ENCODE peak calls at places on chromosome 11, in ten cellular contexts. One of them, this sample, is unnamed.

GRCh38 chr11:78646564-78647185 is 72.0 kb upstream of the NARS2 start:
- DNase-seq in neural progenitor cell: peak
- DNase-seq in AG10803: peak
- DNase-seq in fibroblast of the aortic adventitia: peak
- DNase-seq in AG09309: no peak
- DNase-seq in choroid plexus epithelial cell: peak
- DNase-seq in psoas muscle: no peak
- DNase-seq in breast epithelium: no peak
- DNase-seq in mammary epithelial cell: peak
- DNase-seq in upper lobe of right lung: no peak
- DNase-seq in this sample: no peak

GRCh38 chr11:28860898-28861297 is 752.7 kb downstream of the METTL15 start:
- DNase-seq in psoas muscle: no peak
- DNase-seq in AG09309: no peak
- DNase-seq in neural progenitor cell: no peak
- DNase-seq in breast epithelium: no peak
- DNase-seq in fibroblast of the aortic adventitia: peak
- DNase-seq in mammary epithelial cell: peak
- DNase-seq in choroid plexus epithelial cell: peak
- DNase-seq in upper lobe of right lung: no peak
- DNase-seq in AG10803: peak
- DNase-seq in this sample: no peak

GRCh38 chr11:8870461-8871282 is 40.3 kb upstream of the AKIP1 start:
- DNase-seq in mammary epithelial cell: peak
- DNase-seq in choroid plexus epithelial cell: peak
- DNase-seq in neural progenitor cell: peak
- DNase-seq in psoas muscle: peak
- DNase-seq in AG10803: peak
- DNase-seq in AG09309: no peak
- DNase-seq in breast epithelium: no peak
- DNase-seq in fibroblast of the aortic adventitia: peak
- DNase-seq in upper lobe of right lung: peak
- DNase-seq in this sample: no peak

GRCh38 chr11:12216542-12217422 is 106.4 kb downstream of the MICAL2 start:
- DNase-seq in neural progenitor cell: no peak
- DNase-seq in mammary epithelial cell: no peak
- DNase-seq in psoas muscle: no peak
- DNase-seq in breast epithelium: no peak
- DNase-seq in fibroblast of the aortic adventitia: peak
- DNase-seq in AG10803: no peak
- DNase-seq in upper lobe of right lung: no peak
- DNase-seq in choroid plexus epithelial cell: peak
- DNase-seq in AG09309: no peak
- DNase-seq in this sample: no peak

GRCh38 chr11:75298191-75298590 is 53.3 kb downstream of the ARRB1 start:
- DNase-seq in AG10803: no peak
- DNase-seq in choroid plexus epithelial cell: no peak
- DNase-seq in AG09309: no peak
- DNase-seq in breast epithelium: no peak
- DNase-seq in fibroblast of the aortic adventitia: no peak
- DNase-seq in mammary epithelial cell: no peak
- DNase-seq in psoas muscle: no peak
- DNase-seq in upper lobe of right lung: no peak
- DNase-seq in neural progenitor cell: no peak
- DNase-seq in this sample: no peak

GRCh38 chr11:59545179-59546020 is 34.1 kb downstream of the OR4D9 start:
- DNase-seq in psoas muscle: no peak
- DNase-seq in fibroblast of the aortic adventitia: peak
- DNase-seq in mammary epithelial cell: no peak
- DNase-seq in neural progenitor cell: no peak
- DNase-seq in choroid plexus epithelial cell: peak
- DNase-seq in AG10803: no peak
- DNase-seq in AG09309: no peak
- DNase-seq in upper lobe of right lung: no peak
- DNase-seq in breast epithelium: no peak
- DNase-seq in this sample: no peak

GRCh38 chr11:15197696-15198095 is 83.0 kb downstream of the INSC start:
- DNase-seq in choroid plexus epithelial cell: no peak
- DNase-seq in fibroblast of the aortic adventitia: peak
- DNase-seq in AG10803: peak
- DNase-seq in psoas muscle: no peak
- DNase-seq in neural progenitor cell: no peak
- DNase-seq in breast epithelium: no peak
- DNase-seq in upper lobe of right lung: no peak
- DNase-seq in AG09309: no peak
- DNase-seq in mammary epithelial cell: no peak
- DNase-seq in this sample: no peak

GRCh38 chr11:10272132-10272531 is 21.9 kb downstream of the SBF2 start:
- DNase-seq in upper lobe of right lung: no peak
- DNase-seq in AG09309: peak
- DNase-seq in AG10803: peak
- DNase-seq in mammary epithelial cell: peak
- DNase-seq in neural progenitor cell: no peak
- DNase-seq in choroid plexus epithelial cell: no peak
- DNase-seq in fibroblast of the aortic adventitia: no peak
- DNase-seq in psoas muscle: no peak
- DNase-seq in breast epithelium: no peak
- DNase-seq in this sample: no peak

GRCh38 chr11:130783322-130783721 is 133.0 kb downstream of the SNX19 start:
- DNase-seq in choroid plexus epithelial cell: peak
- DNase-seq in AG09309: no peak
- DNase-seq in neural progenitor cell: no peak
- DNase-seq in psoas muscle: no peak
- DNase-seq in breast epithelium: no peak
- DNase-seq in fibroblast of the aortic adventitia: no peak
- DNase-seq in AG10803: no peak
- DNase-seq in mammary epithelial cell: no peak
- DNase-seq in upper lobe of right lung: no peak
- DNase-seq in this sample: no peak

DNA sequence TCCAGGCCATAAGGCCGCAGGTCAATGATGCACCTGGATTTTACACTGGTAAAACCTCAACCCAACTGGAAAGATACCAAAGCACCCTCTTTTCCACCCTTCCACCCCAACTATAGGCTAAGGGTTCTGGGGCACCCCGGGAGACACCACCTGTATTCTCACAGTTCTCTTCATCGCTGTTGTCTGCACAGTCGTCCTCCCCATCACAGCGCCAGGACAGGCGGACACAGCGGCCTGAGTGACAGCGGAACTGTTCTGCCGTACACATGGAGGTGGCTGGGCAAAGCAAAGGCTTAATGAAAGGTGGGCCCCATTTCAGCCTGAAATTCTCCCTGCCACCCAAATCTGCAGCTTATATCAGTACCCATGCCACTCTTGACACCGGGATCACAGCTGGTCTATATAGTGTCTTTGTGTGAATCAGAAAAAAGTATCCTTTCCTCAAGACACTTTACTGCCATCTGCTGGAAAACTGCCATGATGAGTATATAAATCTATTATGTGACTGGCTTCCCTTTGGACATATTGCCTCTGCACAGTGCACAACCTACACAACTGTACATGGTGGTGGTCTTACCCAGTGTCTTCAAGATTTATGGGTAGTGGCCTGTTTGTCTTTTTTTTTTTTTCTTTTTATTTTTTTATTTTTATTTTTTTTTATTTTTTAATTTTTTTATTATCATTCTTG is 21.5 kb downstream of the LRP4 start:
- DNase-seq in upper lobe of right lung: no peak
- DNase-seq in breast epithelium: no peak
- DNase-seq in choroid plexus epithelial cell: peak
- DNase-seq in AG09309: no peak
- DNase-seq in mammary epithelial cell: peak
- DNase-seq in psoas muscle: no peak
- DNase-seq in neural progenitor cell: peak
- DNase-seq in fibroblast of the aortic adventitia: no peak
- DNase-seq in AG10803: peak
- DNase-seq in this sample: peak
- TF ChIP-seq CTCF in upper lobe of right lung: peak
- TF ChIP-seq CTCF in breast epithelium: no peak
- TF ChIP-seq CTCF in choroid plexus epithelial cell: peak
- TF ChIP-seq CTCF in AG09309: no peak
- TF ChIP-seq CTCF in mammary epithelial cell: peak
- TF ChIP-seq CTCF in psoas muscle: no peak
- TF ChIP-seq CTCF in neural progenitor cell: peak
- TF ChIP-seq CTCF in fibroblast of the aortic adventitia: no peak
- TF ChIP-seq CTCF in AG10803: peak
- TF ChIP-seq CTCF in this sample: peak

DNA sequence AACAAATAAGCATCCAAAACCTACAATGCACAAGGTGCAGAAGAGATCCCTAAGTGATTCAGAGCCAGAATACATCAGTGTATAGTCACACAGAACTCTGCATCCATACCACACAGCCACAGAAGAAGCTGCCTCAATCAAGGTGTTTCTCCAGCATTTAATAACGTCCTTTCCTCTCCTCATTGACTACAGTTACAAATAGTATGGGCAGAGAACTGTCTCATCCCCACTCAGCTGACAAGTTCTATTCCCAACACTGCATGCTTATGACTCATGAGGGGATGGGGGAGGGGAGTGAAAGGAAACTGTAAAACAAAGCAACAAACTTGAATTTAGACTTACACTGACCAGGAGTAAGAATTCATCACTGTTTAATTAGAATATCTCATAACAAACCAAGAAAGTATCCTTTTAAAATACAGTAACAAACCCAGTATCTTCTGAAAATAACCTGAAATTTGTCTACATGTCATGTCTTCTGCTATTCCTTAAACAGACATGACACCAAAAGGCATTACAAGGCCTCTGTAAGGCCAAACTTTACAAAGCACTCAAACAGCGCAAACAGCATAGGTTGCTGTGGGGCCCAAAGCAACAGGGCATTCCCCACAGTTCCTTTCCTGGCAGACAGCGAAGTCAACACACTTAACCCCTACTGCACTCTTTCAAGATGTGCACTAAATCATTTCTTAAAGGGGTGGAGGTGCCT is 29.3 kb downstream of the CELF1 start:
- DNase-seq in choroid plexus epithelial cell: peak
- DNase-seq in psoas muscle: no peak
- DNase-seq in upper lobe of right lung: no peak
- DNase-seq in fibroblast of the aortic adventitia: peak
- DNase-seq in AG09309: peak
- DNase-seq in breast epithelium: no peak
- DNase-seq in neural progenitor cell: no peak
- DNase-seq in AG10803: peak
- DNase-seq in mammary epithelial cell: peak
- DNase-seq in this sample: no peak
- H3K4me3 ChIP-seq in choroid plexus epithelial cell: peak
- H3K4me3 ChIP-seq in psoas muscle: peak
- H3K4me3 ChIP-seq in upper lobe of right lung: no peak
- H3K4me3 ChIP-seq in fibroblast of the aortic adventitia: peak
- H3K4me3 ChIP-seq in AG09309: no peak
- H3K4me3 ChIP-seq in breast epithelium: no peak
- H3K4me3 ChIP-seq in neural progenitor cell: no peak
- H3K4me3 ChIP-seq in AG10803: peak
- H3K4me3 ChIP-seq in mammary epithelial cell: no peak
- H3K4me3 ChIP-seq in this sample: no peak

DNA sequence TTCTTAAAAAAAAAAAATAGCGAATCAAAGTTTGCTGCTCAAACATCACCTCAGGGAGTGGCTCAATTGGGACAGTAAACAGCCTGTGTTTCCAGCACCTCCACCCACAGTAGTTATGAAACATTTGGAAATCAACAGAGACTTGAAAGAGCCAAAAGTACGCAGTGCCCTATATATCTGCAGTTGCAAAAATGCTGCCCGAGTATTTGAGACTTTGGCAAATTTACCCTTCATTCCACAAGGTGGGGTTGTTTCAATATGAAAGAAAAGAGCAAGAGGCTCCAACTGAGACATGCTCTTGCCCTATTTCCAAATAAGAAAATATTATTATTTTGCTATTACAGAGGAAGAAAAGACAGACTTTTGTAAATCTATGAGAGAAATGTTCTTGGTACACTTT is 851.1 kb upstream of the RAG2 start:
- DNase-seq in breast epithelium: no peak
- DNase-seq in psoas muscle: no peak
- DNase-seq in AG10803: peak
- DNase-seq in upper lobe of right lung: no peak
- DNase-seq in fibroblast of the aortic adventitia: peak
- DNase-seq in mammary epithelial cell: peak
- DNase-seq in neural progenitor cell: peak
- DNase-seq in choroid plexus epithelial cell: peak
- DNase-seq in AG09309: no peak
- DNase-seq in this sample: no peak
- TF ChIP-seq CTCF in breast epithelium: no peak
- TF ChIP-seq CTCF in psoas muscle: no peak
- TF ChIP-seq CTCF in AG10803: peak
- TF ChIP-seq CTCF in upper lobe of right lung: peak
- TF ChIP-seq CTCF in fibroblast of the aortic adventitia: peak
- TF ChIP-seq CTCF in mammary epithelial cell: peak
- TF ChIP-seq CTCF in neural progenitor cell: peak
- TF ChIP-seq CTCF in choroid plexus epithelial cell: peak
- TF ChIP-seq CTCF in AG09309: peak
- TF ChIP-seq CTCF in this sample: no peak

DNA sequence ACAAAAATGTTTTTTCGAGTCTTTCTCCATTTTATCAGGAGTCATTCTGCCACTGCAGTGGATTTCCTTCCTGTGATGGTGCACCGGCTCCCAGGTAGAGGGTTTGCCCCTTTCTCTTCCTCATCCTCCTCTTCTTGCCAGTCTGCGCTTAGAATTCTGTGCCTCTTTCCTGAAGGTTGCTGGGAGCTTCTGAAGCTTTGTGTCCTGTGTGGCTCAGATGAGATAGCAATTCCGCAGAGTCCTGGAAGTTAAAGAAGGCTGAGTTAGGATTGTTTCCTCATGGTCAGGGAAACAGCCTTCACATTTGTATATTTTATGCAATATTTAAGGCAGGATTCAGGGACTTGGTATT is 260 bp downstream of the BCO2 start:
- DNase-seq in AG10803: no peak
- DNase-seq in mammary epithelial cell: no peak
- DNase-seq in choroid plexus epithelial cell: no peak
- DNase-seq in AG09309: no peak
- DNase-seq in breast epithelium: no peak
- DNase-seq in upper lobe of right lung: no peak
- DNase-seq in psoas muscle: no peak
- DNase-seq in fibroblast of the aortic adventitia: no peak
- DNase-seq in neural progenitor cell: no peak
- DNase-seq in this sample: no peak
- H3K4me3 ChIP-seq in AG10803: no peak
- H3K4me3 ChIP-seq in mammary epithelial cell: peak
- H3K4me3 ChIP-seq in choroid plexus epithelial cell: peak
- H3K4me3 ChIP-seq in AG09309: peak
- H3K4me3 ChIP-seq in breast epithelium: peak
- H3K4me3 ChIP-seq in upper lobe of right lung: peak
- H3K4me3 ChIP-seq in psoas muscle: peak
- H3K4me3 ChIP-seq in fibroblast of the aortic adventitia: peak
- H3K4me3 ChIP-seq in neural progenitor cell: peak
- H3K4me3 ChIP-seq in this sample: no peak

GRCh38 chr11:65718964-65719492 is 1.6 kb downstream of the RNASEH2C start:
- DNase-seq in neural progenitor cell: no peak
- DNase-seq in upper lobe of right lung: no peak
- DNase-seq in fibroblast of the aortic adventitia: peak
- DNase-seq in AG09309: no peak
- DNase-seq in psoas muscle: no peak
- DNase-seq in breast epithelium: no peak
- DNase-seq in AG10803: peak
- DNase-seq in choroid plexus epithelial cell: peak
- DNase-seq in mammary epithelial cell: peak
- DNase-seq in this sample: no peak
- TF ChIP-seq CTCF in neural progenitor cell: no peak
- TF ChIP-seq CTCF in upper lobe of right lung: no peak
- TF ChIP-seq CTCF in fibroblast of the aortic adventitia: no peak
- TF ChIP-seq CTCF in AG09309: no peak
- TF ChIP-seq CTCF in psoas muscle: no peak
- TF ChIP-seq CTCF in breast epithelium: no peak
- TF ChIP-seq CTCF in AG10803: no peak
- TF ChIP-seq CTCF in choroid plexus epithelial cell: no peak
- TF ChIP-seq CTCF in mammary epithelial cell: no peak
- TF ChIP-seq CTCF in this sample: no peak

This sample was measured in GM12864.